ENCODE peak calls at places on chromosomes 4 and X, in nine cellular contexts. One of them, this sample, is unnamed.

GRCh38 chrX:64394059-64394873 is 986 bp downstream of the MTMR8 start:
- DNase-seq in activated CD4-positive, CD25-positive, alpha-beta regulatory T cell treated with anti-CD3 and anti-CD28 coated beads, Interleukin-2, amount 50 U/mL, for 72 hours: no peak
- DNase-seq in NCI-H446: no peak
- DNase-seq in GM13977: no peak
- DNase-seq in AG09319: no peak
- DNase-seq in RWPE1: no peak
- DNase-seq in COR-L47: no peak
- DNase-seq in HCT116: no peak
- DNase-seq in tibial artery: no peak
- DNase-seq in this sample: no peak

GRCh38 chr4:146648384-146648783 is 9.7 kb downstream of the POU4F2 start:
- DNase-seq in NCI-H446: no peak
- DNase-seq in HCT116: no peak
- DNase-seq in RWPE1: no peak
- DNase-seq in COR-L47: no peak
- DNase-seq in tibial artery: no peak
- DNase-seq in GM13977: no peak
- DNase-seq in activated CD4-positive, CD25-positive, alpha-beta regulatory T cell treated with anti-CD3 and anti-CD28 coated beads, Interleukin-2, amount 50 U/mL, for 72 hours: no peak
- DNase-seq in AG09319: no peak
- DNase-seq in this sample: no peak

GRCh38 chr4:100462206-100462605 is 55.6 kb downstream of the EMCN start:
- DNase-seq in AG09319: no peak
- DNase-seq in NCI-H446: no peak
- DNase-seq in RWPE1: peak
- DNase-seq in tibial artery: no peak
- DNase-seq in COR-L47: no peak
- DNase-seq in activated CD4-positive, CD25-positive, alpha-beta regulatory T cell treated with anti-CD3 and anti-CD28 coated beads, Interleukin-2, amount 50 U/mL, for 72 hours: no peak
- DNase-seq in HCT116: no peak
- DNase-seq in GM13977: no peak
- DNase-seq in this sample: peak

GRCh38 chr4:105998210-105998609 is 102.9 kb downstream of the NPNT start:
- DNase-seq in NCI-H446: no peak
- DNase-seq in tibial artery: no peak
- DNase-seq in RWPE1: no peak
- DNase-seq in COR-L47: no peak
- DNase-seq in GM13977: no peak
- DNase-seq in AG09319: no peak
- DNase-seq in activated CD4-positive, CD25-positive, alpha-beta regulatory T cell treated with anti-CD3 and anti-CD28 coated beads, Interleukin-2, amount 50 U/mL, for 72 hours: no peak
- DNase-seq in HCT116: no peak
- DNase-seq in this sample: no peak

GRCh38 chrX:148958896-148959295 is 458.5 kb downstream of the AFF2 start:
- DNase-seq in RWPE1: no peak
- DNase-seq in AG09319: no peak
- DNase-seq in NCI-H446: no peak
- DNase-seq in tibial artery: no peak
- DNase-seq in activated CD4-positive, CD25-positive, alpha-beta regulatory T cell treated with anti-CD3 and anti-CD28 coated beads, Interleukin-2, amount 50 U/mL, for 72 hours: no peak
- DNase-seq in HCT116: no peak
- DNase-seq in GM13977: no peak
- DNase-seq in COR-L47: no peak
- DNase-seq in this sample: no peak

GRCh38 chr4:1208970-1209704 is 36.8 kb upstream of the SPON2 start:
- DNase-seq in tibial artery: peak
- DNase-seq in NCI-H446: no peak
- DNase-seq in RWPE1: no peak
- DNase-seq in HCT116: no peak
- DNase-seq in GM13977: no peak
- DNase-seq in COR-L47: no peak
- DNase-seq in activated CD4-positive, CD25-positive, alpha-beta regulatory T cell treated with anti-CD3 and anti-CD28 coated beads, Interleukin-2, amount 50 U/mL, for 72 hours: no peak
- DNase-seq in AG09319: no peak
- DNase-seq in this sample: no peak

GRCh38 chr4:124903995-124904722 is 191.6 kb upstream of the ANKRD50 start:
- DNase-seq in RWPE1: peak
- DNase-seq in AG09319: peak
- DNase-seq in COR-L47: peak
- DNase-seq in activated CD4-positive, CD25-positive, alpha-beta regulatory T cell treated with anti-CD3 and anti-CD28 coated beads, Interleukin-2, amount 50 U/mL, for 72 hours: no peak
- DNase-seq in HCT116: peak
- DNase-seq in NCI-H446: no peak
- DNase-seq in GM13977: no peak
- DNase-seq in tibial artery: no peak
- DNase-seq in this sample: peak

GRCh38 chrX:17374619-17375360 is at the start of gene NHS:
- DNase-seq in activated CD4-positive, CD25-positive, alpha-beta regulatory T cell treated with anti-CD3 and anti-CD28 coated beads, Interleukin-2, amount 50 U/mL, for 72 hours: no peak
- DNase-seq in COR-L47: peak
- DNase-seq in HCT116: peak
- DNase-seq in tibial artery: peak
- DNase-seq in GM13977: peak
- DNase-seq in RWPE1: peak
- DNase-seq in NCI-H446: no peak
- DNase-seq in AG09319: peak
- DNase-seq in this sample: peak

GRCh38 chrX:154019633-154020499 is at the start of gene IRAK1:
- DNase-seq in NCI-H446: no peak
- DNase-seq in activated CD4-positive, CD25-positive, alpha-beta regulatory T cell treated with anti-CD3 and anti-CD28 coated beads, Interleukin-2, amount 50 U/mL, for 72 hours: peak
- DNase-seq in AG09319: no peak
- DNase-seq in HCT116: no peak
- DNase-seq in COR-L47: no peak
- DNase-seq in GM13977: peak
- DNase-seq in tibial artery: peak
- DNase-seq in RWPE1: peak
- DNase-seq in this sample: peak

GRCh38 chr4:52869196-52869595 is 7.1 kb downstream of the RASL11B start:
- DNase-seq in AG09319: peak
- DNase-seq in tibial artery: peak
- DNase-seq in activated CD4-positive, CD25-positive, alpha-beta regulatory T cell treated with anti-CD3 and anti-CD28 coated beads, Interleukin-2, amount 50 U/mL, for 72 hours: no peak
- DNase-seq in NCI-H446: peak
- DNase-seq in RWPE1: no peak
- DNase-seq in COR-L47: no peak
- DNase-seq in HCT116: no peak
- DNase-seq in GM13977: no peak
- DNase-seq in this sample: no peak

GRCh38 chr4:11592276-11592675 is 163.6 kb upstream of the HS3ST1 start:
- DNase-seq in AG09319: no peak
- DNase-seq in RWPE1: no peak
- DNase-seq in GM13977: no peak
- DNase-seq in activated CD4-positive, CD25-positive, alpha-beta regulatory T cell treated with anti-CD3 and anti-CD28 coated beads, Interleukin-2, amount 50 U/mL, for 72 hours: no peak
- DNase-seq in tibial artery: no peak
- DNase-seq in COR-L47: no peak
- DNase-seq in HCT116: no peak
- DNase-seq in NCI-H446: no peak
- DNase-seq in this sample: no peak

GRCh38 chr4:68927165-68927564 is 24.4 kb downstream of the UGT2A3 start:
- DNase-seq in activated CD4-positive, CD25-positive, alpha-beta regulatory T cell treated with anti-CD3 and anti-CD28 coated beads, Interleukin-2, amount 50 U/mL, for 72 hours: no peak
- DNase-seq in NCI-H446: no peak
- DNase-seq in RWPE1: no peak
- DNase-seq in GM13977: no peak
- DNase-seq in tibial artery: no peak
- DNase-seq in HCT116: no peak
- DNase-seq in COR-L47: no peak
- DNase-seq in AG09319: no peak
- DNase-seq in this sample: no peak

GRCh38 chr4:95156452-95156765 is 392.4 kb downstream of the UNC5C start:
- DNase-seq in NCI-H446: no peak
- DNase-seq in AG09319: no peak
- DNase-seq in COR-L47: no peak
- DNase-seq in activated CD4-positive, CD25-positive, alpha-beta regulatory T cell treated with anti-CD3 and anti-CD28 coated beads, Interleukin-2, amount 50 U/mL, for 72 hours: no peak
- DNase-seq in GM13977: no peak
- DNase-seq in tibial artery: no peak
- DNase-seq in HCT116: no peak
- DNase-seq in RWPE1: no peak
- DNase-seq in this sample: no peak

This sample was measured in HTR-8/SVneo.